ENCODE peak calls at places on chromosome 14, in five cellular contexts. J, M, K, D and W are unnamed samples.

GRCh38 chr14:105925615-105926414 is 399.4 kb downstream of the TMEM121 start:
- DNase-seq in J (no peak), M (no peak), K (peak), D (no peak), W (no peak)

GRCh38 chr14:104333903-104334811 is 195.8 kb downstream of the KIF26A start:
- DNase-seq in J (no peak), M (no peak), K (peak), D (no peak), W (no peak)

GRCh38 chr14:42814817-42815216 is 1208.1 kb downstream of the LRFN5 start:
- DNase-seq in J (no peak), M (no peak), K (no peak), D (no peak), W (no peak)

GRCh38 chr14:69441948-69442347 is 42.6 kb upstream of the PLEKHD1 start:
- DNase-seq in J (no peak), M (no peak), K (no peak), D (no peak), W (no peak)

GRCh38 chr14:90522585-90523191 is 125.9 kb downstream of the CALM1 start:
- DNase-seq in J (no peak), M (no peak), K (peak), D (no peak), W (no peak)

GRCh38 chr14:78754059-78754458 is 583.9 kb downstream of the NRXN3 start:
- DNase-seq in J (no peak), M (no peak), K (no peak), D (no peak), W (no peak)

GRCh38 chr14:57889245-57889644 is 23.4 kb upstream of the SLC35F4 start:
- DNase-seq in J (peak), M (no peak), K (peak), D (no peak), W (peak)

GRCh38 chr14:33026850-33027420 is 88.3 kb downstream of the NPAS3 start:
- DNase-seq in J (no peak), M (no peak), K (no peak), D (no peak), W (peak)

GRCh38 chr14:103732868-103733626 is 17.4 kb downstream of the ZFYVE21 start:
- DNase-seq in J (no peak), M (no peak), K (no peak), D (no peak), W (no peak)

GRCh38 chr14:34496679-34497513 is 34.9 kb upstream of the SPTSSA start:
- DNase-seq in J (peak), M (peak), K (peak), D (no peak), W (peak)

GRCh38 chr14:54606631-54607133 is 39.8 kb downstream of the SAMD4A start:
- DNase-seq in J (no peak), M (peak), K (no peak), D (no peak), W (no peak)

GRCh38 chr14:75392686-75393641 is 34.9 kb upstream of the JDP2 start:
- DNase-seq in J (no peak), M (no peak), K (no peak), D (no peak), W (no peak)

GRCh38 chr14:63362305-63362914 is 43.7 kb upstream of the GPHB5 start:
- DNase-seq in J (no peak), M (no peak), K (no peak), D (no peak), W (no peak)

GRCh38 chr14:97106166-97106565 is 309.0 kb downstream of the VRK1 start:
- DNase-seq in J (no peak), M (no peak), K (no peak), D (no peak), W (no peak)

GRCh38 chr14:49687942-49688700 is at the start of gene POLE2:
- DNase-seq in J (peak), M (no peak), K (peak), D (peak), W (peak)

GRCh38 chr14:100610511-100611217 is 23.4 kb upstream of the BEGAIN start:
- DNase-seq in J (no peak), M (peak), K (no peak), D (no peak), W (no peak)

GRCh38 chr14:104393898-104394605 is 185.5 kb upstream of the C14orf180 start:
- DNase-seq in J (no peak), M (no peak), K (peak), D (peak), W (no peak)

GRCh38 chr14:73762375-73762822 is 48.2 kb upstream of the PNMA1 start:
- DNase-seq in J (no peak), M (no peak), K (no peak), D (no peak), W (no peak)

GRCh38 chr14:52783211-52783610 is 8.2 kb downstream of the GNPNAT1 start:
- DNase-seq in J (no peak), M (no peak), K (no peak), D (no peak), W (no peak)

GRCh38 chr14:57066887-57067513 is 201.7 kb downstream of the EXOC5 start:
- DNase-seq in J (peak), M (no peak), K (peak), D (no peak), W (no peak)

GRCh38 chr14:38171197-38171596 is 36.5 kb upstream of the SSTR1 start:
- DNase-seq in J (no peak), M (peak), K (peak), D (no peak), W (peak)

GRCh38 chr14:103023881-103024473 is 33.4 kb downstream of the CDC42BPB start:
- DNase-seq in J (no peak), M (peak), K (no peak), D (no peak), W (no peak)

GRCh38 chr14:102965282-102965681 is 42.8 kb downstream of the AMN start:
- DNase-seq in J (no peak), M (no peak), K (no peak), D (no peak), W (no peak)

GRCh38 chr14:105480807-105481801 is 5.6 kb upstream of the CRIP1 start:
- DNase-seq in J (peak), M (peak), K (peak), D (peak), W (peak)

GRCh38 chr14:92538412-92539017 is 24.9 kb downstream of the RIN3 start:
- DNase-seq in J (no peak), M (no peak), K (no peak), D (no peak), W (no peak)

GRCh38 chr14:75979071-75979571 is 2.7 kb downstream of the TGFB3 start:
- DNase-seq in J (no peak), M (peak), K (no peak), D (no peak), W (no peak)

GRCh38 chr14:30375280-30375892 is 183.6 kb upstream of the G2E3 start:
- DNase-seq in J (peak), M (peak), K (peak), D (peak), W (no peak)

GRCh38 chr14:68945585-68946289 is 33.4 kb downstream of the ACTN1 start:
- DNase-seq in J (no peak), M (no peak), K (no peak), D (no peak), W (no peak)

GRCh38 chr14:68678471-68678870 is 114.4 kb downstream of the ZFP36L1 start:
- DNase-seq in J (no peak), M (no peak), K (no peak), D (no peak), W (no peak)